ENCODE peak calls at places on chromosomes 12 and 14, in five cellular contexts. E is A549, A is choroid plexus epithelial cell, Q is heart right ventricle, O is GM13976. I is an unnamed sample.

GRCh38 chr14:22973217-22974032 is 8.9 kb downstream of the AJUBA start:
- DNase-seq in O (peak), Q (peak), E (peak), A (peak), I (peak)

GRCh38 chr12:110270125-110270962 is 10.7 kb upstream of the ATP2A2 start:
- DNase-seq in O (no peak), A (peak), E (peak), Q (peak), I (no peak)

GRCh38 chr14:93984987-93985410 is 8.6 kb upstream of the ASB2 start:
- DNase-seq in Q (peak), A (peak), E (peak), O (no peak), I (no peak)

GRCh38 chr12:56080556-56081138 is 682 bp downstream of the ERBB3 start:
- DNase-seq in E (no peak), O (no peak), A (no peak), Q (no peak), I (no peak)

GRCh38 chr14:35161231-35161630 is 38.9 kb downstream of the PRORP start:
- DNase-seq in A (peak), O (no peak), Q (no peak), E (no peak), I (no peak)

GRCh38 chr12:124453419-124454351 is 113.7 kb downstream of the NCOR2 start:
- DNase-seq in Q (peak), O (peak), A (peak), E (peak), I (peak)

GRCh38 chr12:79837575-79837974 is 97.3 kb downstream of the PPP1R12A start:
- DNase-seq in A (no peak), O (no peak), E (no peak), Q (no peak), I (no peak)

GRCh38 chr12:93979189-93979588 is 169.2 kb upstream of the PLXNC1 start:
- DNase-seq in O (peak), E (no peak), Q (peak), A (peak), I (peak)

GRCh38 chr14:69983317-69983716 is 104.1 kb downstream of the SMOC1 start:
- DNase-seq in O (no peak), A (no peak), Q (no peak), E (no peak), I (no peak)

GRCh38 chr14:62689741-62690140 is 355.5 kb downstream of the KCNH5 start:
- DNase-seq in Q (no peak), O (no peak), A (no peak), E (no peak), I (no peak)

GRCh38 chr14:100764716-100765115 is 38.0 kb downstream of the DLK1 start:
- DNase-seq in E (no peak), O (no peak), Q (no peak), A (no peak), I (no peak)

GRCh38 chr12:21763531-21763930 is 11.0 kb downstream of the KCNJ8 start:
- DNase-seq in A (no peak), O (no peak), E (no peak), Q (no peak), I (no peak)

GRCh38 chr14:72450473-72451044 is 443.3 kb downstream of the DPF3 start:
- DNase-seq in E (no peak), A (no peak), Q (no peak), O (no peak), I (no peak)

GRCh38 chr14:32507029-32507984 is 178.2 kb downstream of the AKAP6 start:
- DNase-seq in E (peak), O (no peak), A (peak), Q (no peak), I (no peak)

GRCh38 chr12:52211716-52212585 is 20.1 kb upstream of the KRT80 start:
- DNase-seq in A (no peak), E (no peak), Q (no peak), O (no peak), I (no peak)

GRCh38 chr12:95733156-95733825 is 57.3 kb downstream of the NTN4 start:
- DNase-seq in A (no peak), O (no peak), E (no peak), Q (no peak), I (no peak)

GRCh38 chr12:89479982-89480381 is 44.6 kb downstream of the GALNT4 start:
- DNase-seq in E (no peak), O (no peak), A (no peak), Q (no peak), I (no peak)

GRCh38 chr12:20376984-20377383 is 8.6 kb downstream of the PDE3A start:
- DNase-seq in E (no peak), A (peak), O (no peak), Q (no peak), I (no peak)
- TF ChIP-seq CTCF in E (peak), A (peak), O (no peak), Q (peak), I (no peak)

GRCh38 chr14:26730929-26731618 is 133.2 kb upstream of the NOVA1 start:
- DNase-seq in E (no peak), Q (no peak), A (peak), O (no peak), I (no peak)
- TF ChIP-seq CTCF in E (peak), Q (peak), A (peak), O (no peak), I (no peak)

GRCh38 chr12:28759334-28759733 is 389.7 kb upstream of the FAR2 start:
- DNase-seq in O (no peak), Q (no peak), A (peak), E (peak), I (no peak)
- TF ChIP-seq CTCF in O (no peak), Q (no peak), A (no peak), E (no peak), I (no peak)

GRCh38 chr12:11561416-11561815 is 88.1 kb upstream of the ETV6 start:
- DNase-seq in E (no peak), O (no peak), A (no peak), Q (no peak), I (no peak)
- TF ChIP-seq CTCF in E (no peak), O (no peak), A (no peak), Q (no peak), I (no peak)

DNA sequence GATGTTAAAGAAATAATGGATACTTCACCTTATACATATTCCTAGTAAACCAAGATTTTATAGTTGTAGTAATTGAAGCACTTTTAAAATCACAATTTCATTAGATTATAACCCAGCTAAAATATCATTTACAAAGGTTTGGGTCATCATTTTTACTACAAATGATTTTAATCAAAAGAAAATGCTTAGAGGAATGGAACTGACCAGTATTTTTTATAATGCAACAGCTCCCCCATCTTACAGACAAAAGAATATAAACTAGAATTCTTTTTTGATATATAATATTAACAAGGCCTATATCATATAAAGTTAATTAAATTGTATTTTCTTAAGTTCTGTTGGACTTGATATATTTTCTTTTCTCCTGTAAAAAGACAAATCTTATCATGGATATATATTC is 20.4 kb upstream of the LRFN5 start:
- DNase-seq in A (no peak), E (no peak), O (no peak), Q (no peak), I (no peak)
- TF ChIP-seq CTCF in A (no peak), E (no peak), O (no peak), Q (no peak), I (no peak)

DNA sequence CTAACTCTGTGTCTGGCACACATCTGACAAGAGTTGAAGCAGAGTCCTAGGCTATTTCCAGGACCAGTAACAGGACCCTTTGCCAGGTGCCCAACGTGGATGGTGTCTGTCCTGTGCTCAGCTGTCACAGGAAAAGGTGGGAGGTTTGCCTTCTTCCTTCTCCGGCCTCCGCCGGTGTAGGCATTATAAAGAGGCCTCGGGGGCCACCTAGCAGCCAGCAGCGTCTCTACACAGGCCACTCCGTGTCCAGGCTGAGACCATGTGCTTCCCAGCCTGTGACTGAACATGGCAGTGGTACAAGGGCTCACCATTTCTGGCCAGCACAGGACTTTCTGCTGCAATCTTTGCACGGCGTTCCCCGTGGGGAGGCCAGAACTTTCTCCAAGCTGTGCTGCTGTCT is 60.7 kb upstream of the GPATCH2L start:
- DNase-seq in A (peak), Q (peak), E (no peak), O (peak), I (peak)
- TF ChIP-seq CTCF in A (peak), Q (peak), E (no peak), O (peak), I (peak)